ENCODE peak calls at places on chromosomes 13 and 19, in eight cellular contexts. C is esophagus muscularis mucosa, Y is hepatocyte, Z is mammary epithelial cell, L is Panc1, K is ascending aorta, W is cardiac muscle cell, D is right lobe of liver. I is an unnamed sample. For H3K27me3, the result is how much of the 10 kb centered on the place peaks cover.

GRCh38 chr13:99133230-99133629 is 67.4 kb upstream of the UBAC2 start:
- DNase-seq in C (no peak), Y (no peak), Z (no peak), L (no peak), K (no peak), W (no peak), D (no peak), I (no peak)

GRCh38 chr13:94342436-94343242 is 136.8 kb downstream of the DCT start:
- DNase-seq in C (peak), Y (no peak), Z (no peak), L (no peak), K (peak), W (no peak), D (no peak), I (no peak)

GRCh38 chr13:100533588-100534041 is 55.0 kb downstream of the GGACT start:
- DNase-seq in C (no peak), Y (no peak), Z (no peak), L (no peak), K (no peak), W (no peak), D (peak), I (no peak)

GRCh38 chr13:105276571-105276970 is 1258.9 kb downstream of the EFNB2 start:
- DNase-seq in C (no peak), Y (no peak), Z (no peak), L (no peak), K (no peak), W (no peak), D (no peak), I (no peak)

GRCh38 chr13:113343692-113343968 is 20.3 kb downstream of the GRTP1 start:
- DNase-seq in C (no peak), Y (no peak), Z (no peak), L (no peak), K (no peak), W (no peak), D (no peak), I (no peak)

GRCh38 chr13:56347014-56347413 is 793.7 kb upstream of the PRR20A start:
- DNase-seq in C (no peak), Y (no peak), Z (no peak), L (no peak), K (no peak), W (no peak), D (no peak), I (no peak)

GRCh38 chr19:39595950-39596349 is 6.4 kb upstream of the LGALS13 start:
- DNase-seq in C (no peak), Y (no peak), Z (no peak), L (no peak), K (no peak), W (no peak), D (no peak), I (no peak)

GRCh38 chr19:45578861-45579260 is 5.7 kb downstream of the OPA3 start:
- DNase-seq in C (no peak), Y (no peak), Z (no peak), L (no peak), K (no peak), W (no peak), D (no peak), I (no peak)

GRCh38 chr19:30662211-30662861 is 290.2 kb downstream of the ZNF536 start:
- DNase-seq in C (no peak), Y (no peak), Z (peak), L (no peak), K (peak), W (no peak), D (peak), I (no peak)

GRCh38 chr13:20127563-20128458 is 33.0 kb downstream of the GJA3 start:
- DNase-seq in C (no peak), Y (peak), Z (peak), L (no peak), K (peak), W (peak), D (peak), I (peak)

GRCh38 chr13:49690133-49690989 is 925 bp downstream of the EBPL start:
- DNase-seq in C (no peak), Y (peak), Z (peak), L (no peak), K (no peak), W (peak), D (peak), I (no peak)

GRCh38 chr19:5958851-5959122 is 19.2 kb downstream of the RANBP3 start:
- DNase-seq in C (no peak), Y (no peak), Z (no peak), L (no peak), K (no peak), W (no peak), D (no peak), I (no peak)

GRCh38 chr19:41638624-41639023 is 11.8 kb upstream of the CEACAM4 start:
- DNase-seq in C (no peak), Y (no peak), Z (no peak), L (no peak), K (no peak), W (no peak), D (no peak), I (no peak)

GRCh38 chr19:6743714-6744380 is 4.4 kb downstream of the TRIP10 start:
- DNase-seq in C (no peak), Y (no peak), Z (no peak), L (no peak), K (no peak), W (no peak), D (no peak), I (no peak)

GRCh38 chr13:24306632-24307031 is 2.7 kb upstream of the C1QTNF9 start:
- DNase-seq in C (no peak), Y (no peak), Z (peak), L (no peak), K (no peak), W (peak), D (no peak), I (no peak)

GRCh38 chr19:44890366-44891015 is 563 bp upstream of the TOMM40 start:
- DNase-seq in C (no peak), Y (peak), Z (peak), L (peak), K (peak), W (peak), D (no peak), I (no peak)

GRCh38 chr13:113397606-113398425 is 33.9 kb upstream of the GRTP1 start:
- DNase-seq in C (no peak), Y (no peak), Z (no peak), L (no peak), K (peak), W (no peak), D (no peak), I (peak)

GRCh38 chr13:94966380-94966779 is 254.0 kb upstream of the SOX21 start:
- DNase-seq in C (no peak), Y (no peak), Z (no peak), L (no peak), K (no peak), W (no peak), D (no peak), I (no peak)

GRCh38 chr19:40511487-40511886 is 44.7 kb downstream of the SPTBN4 start:
- DNase-seq in C (no peak), Y (no peak), Z (no peak), L (no peak), K (no peak), W (no peak), D (no peak), I (no peak)

GRCh38 chr19:33667141-33667540 is 45.4 kb downstream of the CHST8 start:
- DNase-seq in C (no peak), Y (no peak), Z (no peak), L (no peak), K (no peak), W (no peak), D (no peak), I (no peak)

GRCh38 chr19:14375055-14375581 is 6.1 kb upstream of the ADGRE5 start:
- DNase-seq in C (no peak), Y (no peak), Z (no peak), L (no peak), K (peak), W (no peak), D (peak), I (peak)

GRCh38 chr13:112153364-112153763 is 86.4 kb downstream of the SOX1 start:
- DNase-seq in C (no peak), Y (no peak), Z (no peak), L (no peak), K (no peak), W (no peak), D (no peak), I (no peak)

GRCh38 chr19:32823747-32824102 is 45.8 kb downstream of the SLC7A9 start:
- DNase-seq in C (no peak), Y (no peak), Z (no peak), L (no peak), K (no peak), W (no peak), D (no peak), I (no peak)

GRCh38 chr19:4986056-4986455 is 17.1 kb downstream of the KDM4B start:
- DNase-seq in C (no peak), Y (no peak), Z (no peak), L (no peak), K (no peak), W (no peak), D (no peak), I (no peak)

GRCh38 chr19:8370176-8371010 is 6.4 kb downstream of the ANGPTL4 start:
- DNase-seq in C (no peak), Y (no peak), Z (no peak), L (no peak), K (no peak), W (peak), D (no peak), I (no peak)

GRCh38 chr13:44759723-44760360 is 183.7 kb upstream of the TSC22D1 start:
- DNase-seq in C (no peak), Y (peak), Z (peak), L (no peak), K (no peak), W (peak), D (no peak), I (no peak)

GRCh38 chr13:113793718-113794085 is 34.7 kb downstream of the TMEM255B start:
- DNase-seq in C (no peak), Y (no peak), Z (no peak), L (no peak), K (no peak), W (no peak), D (no peak), I (no peak)

GRCh38 chr19:55284405-55285058 is 735 bp downstream of the BRSK1 start:
- DNase-seq in C (no peak), Y (no peak), Z (no peak), L (no peak), K (no peak), W (no peak), D (no peak), I (no peak)

GRCh38 chr13:61770697-61771096 is 355.0 kb upstream of the PCDH20 start:
- DNase-seq in C (no peak), Y (no peak), Z (no peak), L (no peak), K (no peak), W (no peak), D (no peak), I (no peak)

GRCh38 chr19:5695649-5696195 is 5.6 kb downstream of the RPL36 start:
- DNase-seq in C (no peak), Y (peak), Z (no peak), L (no peak), K (no peak), W (no peak), D (no peak), I (peak)

GRCh38 chr13:26459276-26460131 is 98.0 kb upstream of the WASF3 start:
- DNase-seq in C (peak), Y (no peak), Z (no peak), L (no peak), K (no peak), W (no peak), D (no peak), I (no peak)

GRCh38 chr13:38888309-38888708 is 102.3 kb downstream of the STOML3 start:
- DNase-seq in C (no peak), Y (no peak), Z (peak), L (no peak), K (no peak), W (peak), D (no peak), I (no peak)

GRCh38 chr19:28977826-28978225 is 235.1 kb downstream of the UQCRFS1 start:
- DNase-seq in C (no peak), Y (no peak), Z (no peak), L (no peak), K (no peak), W (no peak), D (no peak), I (no peak)

GRCh38 chr19:5492813-5493409 is 37.7 kb downstream of the ZNRF4 start:
- DNase-seq in C (no peak), Y (no peak), Z (no peak), L (no peak), K (no peak), W (no peak), D (no peak), I (no peak)

GRCh38 chr13:41459754-41460111 is 2.4 kb downstream of the RGCC start:
- DNase-seq in C (no peak), Y (no peak), Z (no peak), L (no peak), K (no peak), W (no peak), D (no peak), I (no peak)
- H3K27me3 ChIP-seq in C (under half), Y (half or more), Z (under half), L (under half), K (under half), W (half or more), D (under half), I (under half)

GRCh38 chr13:71968025-71968424 is 101.0 kb upstream of the DACH1 start:
- DNase-seq in C (no peak), Y (no peak), Z (no peak), L (no peak), K (no peak), W (no peak), D (no peak), I (no peak)
- H3K27me3 ChIP-seq in C (under half), Y (under half), Z (under half), L (under half), K (under half), W (under half), D (under half), I (under half)

GRCh38 chr13:46871557-46871956 is 25.3 kb downstream of the HTR2A start:
- DNase-seq in C (no peak), Y (no peak), Z (peak), L (no peak), K (no peak), W (peak), D (no peak), I (no peak)
- H3K27me3 ChIP-seq in C (under half), Y (under half), Z (under half), L (under half), K (under half), W (under half), D (under half), I (under half)

DNA sequence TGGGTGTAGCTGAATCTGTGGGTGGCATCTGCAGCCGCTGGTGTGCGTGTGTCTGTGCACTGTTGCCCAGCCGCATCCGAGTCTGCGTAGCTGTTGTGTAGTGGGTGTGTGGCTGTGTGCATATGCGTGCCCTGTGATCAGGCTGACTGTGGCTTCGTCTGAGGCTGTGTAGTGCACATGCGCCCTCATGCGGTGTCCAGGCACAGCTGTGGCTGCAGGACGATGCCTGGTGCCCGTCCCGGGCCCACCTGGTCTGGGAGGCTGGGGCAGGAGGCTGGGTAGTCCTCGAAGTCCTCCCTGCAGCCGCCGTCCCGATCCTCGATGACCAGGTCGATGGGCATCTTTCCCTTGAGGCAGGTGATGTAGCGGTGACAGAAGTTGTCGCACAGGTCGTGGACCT is 4.9 kb downstream of the MEIS3 start:
- DNase-seq in C (no peak), Y (no peak), Z (no peak), L (no peak), K (no peak), W (no peak), D (peak), I (no peak)
- H3K27me3 ChIP-seq in C (under half), Y (under half), Z (under half), L (under half), K (under half), W (under half), D (under half), I (under half)

I was measured in sigmoid colon.